ENCODE peak calls at places on chromosomes 7 and 10, in six cellular contexts. G is substantia nigra, F is T-cell, H is cardiac fibroblast, M is posterior vena cava, Y is NCI-H1105. X is an unnamed sample.

GRCh38 chr7:4718071-4718470 is 36.0 kb downstream of the FOXK1 start:
- DNase-seq in H (no peak), M (no peak), Y (no peak), F (no peak), G (no peak), X (no peak)

GRCh38 chr7:29639887-29640600 is 76.4 kb downstream of the PRR15 start:
- DNase-seq in F (no peak), M (no peak), Y (peak), H (no peak), G (no peak), X (peak)

GRCh38 chr10:113221756-113222168 is 271.7 kb downstream of the TCF7L2 start:
- DNase-seq in Y (no peak), M (no peak), F (no peak), G (no peak), H (no peak), X (no peak)

GRCh38 chr10:62080905-62081304 is 179.4 kb downstream of the ARID5B start:
- DNase-seq in Y (no peak), H (no peak), M (no peak), F (no peak), G (no peak), X (no peak)

GRCh38 chr10:125134916-125135770 is 25.2 kb downstream of the CTBP2 start:
- DNase-seq in G (no peak), H (no peak), F (no peak), M (no peak), Y (no peak), X (no peak)

GRCh38 chr10:62093863-62094291 is 174.8 kb downstream of the RTKN2 start:
- DNase-seq in Y (no peak), G (no peak), M (no peak), F (no peak), H (peak), X (no peak)

GRCh38 chr10:110664483-110665420 is 20.6 kb downstream of the RBM20 start:
- DNase-seq in H (peak), F (no peak), M (no peak), Y (no peak), G (no peak), X (no peak)

GRCh38 chr10:89201345-89202032 is 5.6 kb downstream of the CH25H start:
- DNase-seq in H (no peak), G (no peak), M (no peak), F (no peak), Y (no peak), X (no peak)

GRCh38 chr7:93551063-93551895 is 23.2 kb downstream of the CALCR start:
- DNase-seq in Y (no peak), M (no peak), F (no peak), H (peak), G (no peak), X (no peak)

X was measured in NCI-H2029 treated with DMSO at 0.1 percent for 48 hours.